ENCODE peak calls at places on chromosome 18, in six cellular contexts. G is IMR-90, A is mammary epithelial cell, U is tibial nerve, J is psoas muscle, H is tibial artery. D is an unnamed sample.

GRCh38 chr18:54444309-54444914 is 86.7 kb downstream of the C18orf54 start:
- DNase-seq in G (peak; percentile 61), A (peak; percentile 35), U (no peak), J (peak; percentile 19), H (no peak), D (no peak)

GRCh38 chr18:56889621-56890020 is 238.5 kb downstream of the WDR7 start:
- DNase-seq in G (no peak), A (no peak), U (no peak), J (no peak), H (no peak), D (no peak)

GRCh38 chr18:21740474-21740723 is 193 bp upstream of the MIB1 start:
- DNase-seq in G (peak; percentile 94), A (no peak), U (peak; percentile 98), J (no peak), H (peak; percentile 98), D (peak; percentile 99)

GRCh38 chr18:77622009-77622692 is 372.5 kb downstream of the GALR1 start:
- DNase-seq in G (no peak), A (no peak), U (no peak), J (no peak), H (no peak), D (no peak)

GRCh38 chr18:29226201-29226600 is 1049.3 kb upstream of the CDH2 start:
- DNase-seq in G (peak; percentile 21), A (peak; percentile 42), U (no peak), J (no peak), H (no peak), D (no peak)

GRCh38 chr18:73487956-73488355 is 620.2 kb upstream of the NETO1 start:
- DNase-seq in G (peak; percentile 89), A (peak; percentile 13), U (no peak), J (no peak), H (no peak), D (no peak)

GRCh38 chr18:44725300-44726096 is 44.8 kb downstream of the SETBP1 start:
- DNase-seq in G (peak; percentile 43), A (peak; percentile 39), U (no peak), J (peak; percentile 54), H (peak; percentile 49), D (no peak)

GRCh38 chr18:51345848-51346391 is 148.4 kb upstream of the MEX3C start:
- DNase-seq in G (no peak), A (no peak), U (no peak), J (no peak), H (no peak), D (no peak)

GRCh38 chr18:46916551-46917107 is 678 bp downstream of the PIAS2 start:
- DNase-seq in G (peak; percentile 36), A (peak; percentile 35), U (no peak), J (no peak), H (no peak), D (no peak)

GRCh38 chr18:36672437-36673344 is 156.1 kb downstream of the TPGS2 start:
- DNase-seq in G (peak; percentile 67), A (peak; percentile 99), U (no peak), J (peak; percentile 67), H (no peak), D (peak; percentile 67)

GRCh38 chr18:56509656-56510055 is 128.7 kb downstream of the TXNL1 start:
- DNase-seq in G (no peak), A (no peak), U (no peak), J (no peak), H (no peak), D (no peak)

GRCh38 chr18:6413554-6414117 is 1.1 kb downstream of the L3MBTL4 start:
- DNase-seq in G (no peak), A (no peak), U (no peak), J (no peak), H (no peak), D (no peak)

GRCh38 chr18:67778016-67778415 is 261.5 kb upstream of the DSEL start:
- DNase-seq in G (no peak), A (no peak), U (no peak), J (no peak), H (no peak), D (no peak)

GRCh38 chr18:70380915-70381896 is 92.4 kb downstream of the SOCS6 start:
- DNase-seq in G (no peak), A (no peak), U (no peak), J (no peak), H (no peak), D (no peak)

GRCh38 chr18:24112874-24113615 is 25.8 kb upstream of the CABYR start:
- DNase-seq in G (peak; percentile 69), A (peak; percentile 84), U (no peak), J (no peak), H (no peak), D (no peak)

GRCh38 chr18:75638223-75638596 is 210.7 kb upstream of the SMIM21 start:
- DNase-seq in G (peak; percentile 80), A (peak; percentile 31), U (no peak), J (no peak), H (no peak), D (no peak)

GRCh38 chr18:13464432-13465125 is 246.0 kb downstream of the LDLRAD4 start:
- DNase-seq in G (no peak), A (no peak), U (no peak), J (peak; percentile 46), H (peak; percentile 75), D (peak; percentile 80)

GRCh38 chr18:6270791-6271216 is 143.9 kb downstream of the L3MBTL4 start:
- DNase-seq in G (no peak), A (no peak), U (no peak), J (no peak), H (no peak), D (no peak)

GRCh38 chr18:8153887-8154583 is 455.2 kb upstream of the RAB12 start:
- DNase-seq in G (peak; percentile 85), A (peak; percentile 79), U (no peak), J (no peak), H (no peak), D (no peak)

GRCh38 chr18:41982942-41983660 is 28.1 kb downstream of the PIK3C3 start:
- DNase-seq in G (peak; percentile 20), A (peak; percentile 34), U (no peak), J (no peak), H (no peak), D (no peak)

GRCh38 chr18:55328301-55328700 is 259.7 kb downstream of the TCF4 start:
- DNase-seq in G (peak; percentile 78), A (no peak), U (no peak), J (no peak), H (no peak), D (no peak)

GRCh38 chr18:50662177-50662576 is 102.3 kb downstream of the MAPK4 start:
- DNase-seq in G (peak; percentile 4), A (peak; percentile 5), U (no peak), J (no peak), H (no peak), D (no peak)

GRCh38 chr18:78969574-78970315 is 9.9 kb upstream of the SALL3 start:
- DNase-seq in G (no peak), A (no peak), U (no peak), J (no peak), H (no peak), D (no peak)
- H3K27me3 ChIP-seq in G (peaks cover 24% of the 10 kb centered on the region), A (peaks cover 21% of the 10 kb centered on the region), U (peaks cover 42% of the 10 kb centered on the region), J (peaks cover 75% of the 10 kb centered on the region), H (peaks cover 46% of the 10 kb centered on the region), D (peaks cover 68% of the 10 kb centered on the region)

DNA sequence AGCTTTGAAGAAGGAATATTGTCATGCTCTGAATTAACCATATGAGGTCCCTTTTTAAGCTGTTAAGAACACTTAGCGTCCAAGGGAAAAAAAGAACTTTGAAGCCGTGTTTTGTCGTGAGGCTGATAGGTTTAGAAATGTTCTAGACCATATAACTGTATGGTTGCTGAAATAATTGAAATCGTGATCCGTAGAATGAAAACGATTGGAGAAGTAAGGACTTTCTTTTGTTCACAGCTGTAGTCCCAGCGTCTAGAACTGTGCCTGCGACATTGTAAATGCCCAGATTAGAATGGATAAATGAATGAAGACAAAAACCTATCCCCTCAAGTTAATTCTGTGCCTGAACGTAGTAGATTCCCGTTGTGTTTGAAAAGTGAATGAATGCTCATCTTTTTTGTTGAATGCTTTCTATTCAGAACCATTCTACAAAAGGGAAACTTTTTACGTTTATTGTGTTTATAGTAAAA is 1.6 kb downstream of the SMCHD1 start:
- DNase-seq in G (no peak), A (peak; percentile 9), U (no peak), J (no peak), H (no peak), D (no peak)
- H3K27ac ChIP-seq in G (peak overlapping the region; percentile 84), A (peak overlapping the region; percentile 38), U (peak overlapping the region; percentile 99), J (peak overlapping the region; percentile 96), H (peak overlapping the region; percentile 96), D (peak overlapping the region; percentile 94)

GRCh38 chr18:48792141-48792540 is 158.6 kb downstream of the SMAD7 start:
- DNase-seq in G (no peak), A (no peak), U (no peak), J (no peak), H (peak; percentile 17), D (peak; percentile 43)

GRCh38 chr18:48796491-48797205 is 154.1 kb downstream of the SMAD7 start:
- DNase-seq in G (no peak), A (no peak), U (peak; percentile 8), J (no peak), H (peak; percentile 11), D (peak; percentile 17)

GRCh38 chr18:48792611-48793368 is 158.0 kb downstream of the SMAD7 start:
- DNase-seq in G (no peak), A (no peak), U (peak; percentile 2), J (no peak), H (peak; percentile 17), D (peak; percentile 20)

GRCh38 chr18:48795696-48796095 is 155.1 kb downstream of the SMAD7 start:
- DNase-seq in G (no peak), A (no peak), U (peak; percentile 3), J (no peak), H (peak; percentile 5), D (peak; percentile 17)

GRCh38 chr18:48794251-48794970 is 156.4 kb downstream of the SMAD7 start:
- DNase-seq in G (no peak), A (no peak), U (peak; percentile 4), J (no peak), H (peak; percentile 15), D (peak; percentile 43)
- H3K27me3 ChIP-seq in G (no peaks in the 10 kb centered on the region), A (no peaks in the 10 kb centered on the region), U (no peaks in the 10 kb centered on the region), J (no peaks in the 10 kb centered on the region), H (no peaks in the 10 kb centered on the region), D (no peaks in the 10 kb centered on the region)

DNA sequence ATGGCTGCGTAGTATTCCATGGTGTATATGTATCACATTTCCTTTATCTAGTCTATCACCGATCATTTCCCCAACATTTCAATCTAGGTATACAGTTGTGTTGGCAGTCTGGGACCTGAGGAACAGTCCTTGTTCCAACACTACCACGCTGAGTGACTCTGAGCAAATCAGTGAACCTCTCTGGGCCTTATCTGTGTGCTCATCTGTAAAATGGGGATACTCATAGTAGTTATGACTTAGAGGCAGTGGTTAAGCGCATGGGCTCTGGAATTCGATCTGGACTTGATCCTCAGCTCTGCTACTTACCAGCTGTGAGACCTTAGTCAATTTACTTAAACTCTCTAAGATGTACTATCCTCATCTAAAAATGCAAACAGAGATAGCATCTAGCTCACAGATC is 85.1 kb downstream of the BCL2 start:
- DNase-seq in G (no peak), A (no peak), U (no peak), J (no peak), H (no peak), D (no peak)
- H3K27ac ChIP-seq in G (no peak overlapping the region), A (no peak overlapping the region), U (no peak overlapping the region), J (no peak overlapping the region), H (peak overlapping the region; percentile 28), D (peak overlapping the region; percentile 32)